ENCODE peak calls at places on chromosomes 5 and 9, in five cellular contexts. One of them, this sample, is unnamed.

GRCh38 chr5:105807951-105808350 is 1862.8 kb downstream of the EFNA5 start:
- DNase-seq in NCI-H187: no peak
- DNase-seq in mesenteric fat pad: no peak
- DNase-seq in Panc1: no peak
- DNase-seq in cardiac muscle cell: no peak
- DNase-seq in this sample: no peak

GRCh38 chr5:170421822-170422221 is 32.7 kb upstream of the KCNMB1 start:
- DNase-seq in NCI-H187: no peak
- DNase-seq in mesenteric fat pad: no peak
- DNase-seq in Panc1: no peak
- DNase-seq in cardiac muscle cell: no peak
- DNase-seq in this sample: no peak

GRCh38 chr5:79816014-79816413 is 126.4 kb downstream of the CMYA5 start:
- DNase-seq in NCI-H187: no peak
- DNase-seq in mesenteric fat pad: no peak
- DNase-seq in Panc1: no peak
- DNase-seq in cardiac muscle cell: no peak
- DNase-seq in this sample: no peak

GRCh38 chr5:122493091-122493775 is 181.2 kb downstream of the SNCAIP start:
- DNase-seq in NCI-H187: peak; percentile 62
- DNase-seq in mesenteric fat pad: no peak
- DNase-seq in Panc1: no peak
- DNase-seq in cardiac muscle cell: peak; percentile 81
- DNase-seq in this sample: no peak

GRCh38 chr9:136354592-136355085 is 8.9 kb downstream of the DNLZ start:
- DNase-seq in NCI-H187: no peak
- DNase-seq in mesenteric fat pad: no peak
- DNase-seq in Panc1: no peak
- DNase-seq in cardiac muscle cell: peak; percentile 49
- DNase-seq in this sample: no peak

GRCh38 chr5:102778478-102778877 is 23.4 kb downstream of the PAM start:
- DNase-seq in NCI-H187: no peak
- DNase-seq in mesenteric fat pad: no peak
- DNase-seq in Panc1: no peak
- DNase-seq in cardiac muscle cell: no peak
- DNase-seq in this sample: no peak

GRCh38 chr5:148147415-148147814 is 20.9 kb upstream of the SPINK14 start:
- DNase-seq in NCI-H187: no peak
- DNase-seq in mesenteric fat pad: no peak
- DNase-seq in Panc1: no peak
- DNase-seq in cardiac muscle cell: no peak
- DNase-seq in this sample: no peak

GRCh38 chr5:176402684-176403083 is 13.7 kb downstream of the CLTB start:
- DNase-seq in NCI-H187: no peak
- DNase-seq in mesenteric fat pad: no peak
- DNase-seq in Panc1: no peak
- DNase-seq in cardiac muscle cell: no peak
- DNase-seq in this sample: no peak

GRCh38 chr9:6956796-6957355 is 199.1 kb downstream of the KDM4C start:
- DNase-seq in NCI-H187: no peak
- DNase-seq in mesenteric fat pad: no peak
- DNase-seq in Panc1: no peak
- DNase-seq in cardiac muscle cell: no peak
- DNase-seq in this sample: no peak

GRCh38 chr5:178499352-178499751 is 90.8 kb downstream of the COL23A1 start:
- DNase-seq in NCI-H187: no peak
- DNase-seq in mesenteric fat pad: peak; percentile 4
- DNase-seq in Panc1: no peak
- DNase-seq in cardiac muscle cell: no peak
- DNase-seq in this sample: no peak

GRCh38 chr5:143037071-143037470 is 266.9 kb downstream of the ARHGAP26 start:
- DNase-seq in NCI-H187: peak; percentile 40
- DNase-seq in mesenteric fat pad: no peak
- DNase-seq in Panc1: no peak
- DNase-seq in cardiac muscle cell: no peak
- DNase-seq in this sample: no peak

GRCh38 chr5:78361226-78361993 is 993 bp downstream of the SCAMP1 start:
- DNase-seq in NCI-H187: peak; percentile 2
- DNase-seq in mesenteric fat pad: no peak
- DNase-seq in Panc1: peak; percentile 36
- DNase-seq in cardiac muscle cell: peak; percentile 70
- DNase-seq in this sample: peak; percentile 49

GRCh38 chr5:116652903-116653302 is 78.3 kb upstream of the SEMA6A start:
- DNase-seq in NCI-H187: no peak
- DNase-seq in mesenteric fat pad: no peak
- DNase-seq in Panc1: no peak
- DNase-seq in cardiac muscle cell: no peak
- DNase-seq in this sample: no peak

GRCh38 chr5:351911-352225 is 30.4 kb downstream of the AHRR start:
- DNase-seq in NCI-H187: no peak
- DNase-seq in mesenteric fat pad: no peak
- DNase-seq in Panc1: no peak
- DNase-seq in cardiac muscle cell: no peak
- DNase-seq in this sample: peak; percentile 21

GRCh38 chr5:35066260-35066795 is 18.6 kb upstream of the AGXT2 start:
- DNase-seq in NCI-H187: no peak
- DNase-seq in mesenteric fat pad: no peak
- DNase-seq in Panc1: no peak
- DNase-seq in cardiac muscle cell: no peak
- DNase-seq in this sample: no peak

GRCh38 chr9:15158019-15158418 is 149.0 kb downstream of the TTC39B start:
- DNase-seq in NCI-H187: no peak
- DNase-seq in mesenteric fat pad: no peak
- DNase-seq in Panc1: no peak
- DNase-seq in cardiac muscle cell: no peak
- DNase-seq in this sample: no peak

GRCh38 chr9:135478858-135479468 is 619 bp upstream of the PPP1R26 start:
- DNase-seq in NCI-H187: no peak
- DNase-seq in mesenteric fat pad: no peak
- DNase-seq in Panc1: no peak
- DNase-seq in cardiac muscle cell: peak; percentile 68
- DNase-seq in this sample: peak; percentile 47

GRCh38 chr9:120505186-120505585 is 74.8 kb downstream of the CDK5RAP2 start:
- DNase-seq in NCI-H187: no peak
- DNase-seq in mesenteric fat pad: no peak
- DNase-seq in Panc1: no peak
- DNase-seq in cardiac muscle cell: no peak
- DNase-seq in this sample: no peak

GRCh38 chr5:54528633-54529032 is 11.1 kb downstream of the SNX18 start:
- DNase-seq in NCI-H187: no peak
- DNase-seq in mesenteric fat pad: no peak
- DNase-seq in Panc1: no peak
- DNase-seq in cardiac muscle cell: no peak
- DNase-seq in this sample: no peak

GRCh38 chr9:19252174-19252884 is 21.8 kb downstream of the DENND4C start:
- DNase-seq in NCI-H187: no peak
- DNase-seq in mesenteric fat pad: no peak
- DNase-seq in Panc1: no peak
- DNase-seq in cardiac muscle cell: no peak
- DNase-seq in this sample: no peak

GRCh38 chr5:3011764-3012017 is 260.2 kb upstream of the IRX2 start:
- DNase-seq in NCI-H187: no peak
- DNase-seq in mesenteric fat pad: peak; percentile 82
- DNase-seq in Panc1: no peak
- DNase-seq in cardiac muscle cell: no peak
- DNase-seq in this sample: no peak

GRCh38 chr5:76790632-76791290 is 28.1 kb upstream of the F2RL1 start:
- DNase-seq in NCI-H187: no peak
- DNase-seq in mesenteric fat pad: no peak
- DNase-seq in Panc1: peak; percentile 98
- DNase-seq in cardiac muscle cell: no peak
- DNase-seq in this sample: no peak

GRCh38 chr5:73890569-73890968 is 264.6 kb downstream of the ARHGEF28 start:
- DNase-seq in NCI-H187: no peak
- DNase-seq in mesenteric fat pad: no peak
- DNase-seq in Panc1: no peak
- DNase-seq in cardiac muscle cell: no peak
- DNase-seq in this sample: no peak

This sample was measured in lung.